ENCODE peak calls at places on chromosomes 16 and 17, in five cellular contexts. U is esophagus muscularis mucosa, B is cardiac muscle cell, K is adrenal gland, A is breast epithelium. Z is an unnamed sample. For H3K4me1, the result is how much of the 10 kb centered on the place peaks cover.

GRCh38 chr17:38542286-38542685 is 63.5 kb downstream of the SRCIN1 start:
- DNase-seq in B (no peak), U (no peak), A (no peak), K (no peak), Z (no peak)

GRCh38 chr16:28231763-28232162 is 20.0 kb upstream of the XPO6 start:
- DNase-seq in K (no peak), A (no peak), B (no peak), U (no peak), Z (no peak)

GRCh38 chr17:78129385-78130079 is 977 bp upstream of the TMC6 start:
- DNase-seq in A (no peak), B (no peak), U (no peak), K (no peak), Z (no peak)

GRCh38 chr17:27624555-27624954 is 6.4 kb upstream of the LGALS9 start:
- DNase-seq in U (no peak), K (no peak), A (no peak), B (no peak), Z (no peak)

GRCh38 chr16:85651822-85652430 is 36.8 kb downstream of the GINS2 start:
- DNase-seq in B (no peak), K (peak), U (no peak), A (no peak), Z (no peak)

GRCh38 chr17:9329251-9329921 is 246.2 kb downstream of the STX8 start:
- DNase-seq in U (no peak), K (no peak), A (no peak), B (no peak), Z (no peak)

GRCh38 chr17:40312131-40312731 is 3.3 kb downstream of the RARA start:
- DNase-seq in U (no peak), A (no peak), K (no peak), B (no peak), Z (no peak)

GRCh38 chr17:20063665-20064648 is 54.8 kb downstream of the SPECC1 start:
- DNase-seq in K (peak), A (peak), U (peak), B (no peak), Z (no peak)

GRCh38 chr17:2303278-2304188 is at the start of the genes SMG6 and SRR:
- DNase-seq in U (peak), A (peak), B (peak), K (peak), Z (peak)

GRCh38 chr17:21036361-21036881 is 6.4 kb downstream of the USP22 start:
- DNase-seq in B (no peak), U (no peak), K (no peak), A (no peak), Z (no peak)

GRCh38 chr17:60819447-60820130 is 141.9 kb downstream of the BCAS3 start:
- DNase-seq in K (no peak), B (no peak), U (no peak), A (no peak), Z (no peak)

GRCh38 chr17:29763273-29763672 is 140.6 kb upstream of the CORO6 start:
- DNase-seq in B (no peak), K (no peak), A (no peak), U (no peak), Z (no peak)

GRCh38 chr17:29758255-29758654 is 135.5 kb upstream of the CORO6 start:
- DNase-seq in A (no peak), U (no peak), K (no peak), B (no peak), Z (no peak)

GRCh38 chr17:29757788-29758187 is 135.1 kb upstream of the CORO6 start:
- DNase-seq in U (no peak), B (no peak), A (no peak), K (no peak), Z (no peak)

GRCh38 chr17:29760771-29761682 is 138.3 kb upstream of the CORO6 start:
- DNase-seq in U (peak), K (peak), A (peak), B (peak), Z (peak)

DNA sequence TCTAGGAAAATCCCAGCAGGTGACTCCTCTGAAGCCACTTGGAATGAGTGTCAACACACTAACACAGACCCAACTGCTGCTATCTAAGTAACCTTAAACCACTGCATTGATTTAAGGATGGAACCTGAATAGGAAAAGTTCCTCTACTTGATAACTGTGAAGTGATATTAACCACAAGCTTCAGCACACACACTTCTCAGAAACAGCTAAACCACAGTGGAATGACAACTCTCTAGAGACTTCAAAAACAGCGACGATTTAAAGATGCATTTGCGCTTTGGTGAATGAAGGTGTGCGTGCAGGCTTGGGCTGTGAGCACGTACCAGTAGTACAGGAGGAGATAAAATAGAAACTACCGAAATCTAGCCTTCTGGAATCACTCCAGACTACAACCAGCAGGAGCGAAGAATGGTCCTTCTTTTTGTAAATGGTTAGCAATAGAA is 137.6 kb upstream of the CORO6 start:
- DNase-seq in A (no peak), K (no peak), B (peak), U (no peak), Z (no peak)
- H3K27ac ChIP-seq in A (no peak), K (peak), B (peak), U (peak), Z (peak)

DNA sequence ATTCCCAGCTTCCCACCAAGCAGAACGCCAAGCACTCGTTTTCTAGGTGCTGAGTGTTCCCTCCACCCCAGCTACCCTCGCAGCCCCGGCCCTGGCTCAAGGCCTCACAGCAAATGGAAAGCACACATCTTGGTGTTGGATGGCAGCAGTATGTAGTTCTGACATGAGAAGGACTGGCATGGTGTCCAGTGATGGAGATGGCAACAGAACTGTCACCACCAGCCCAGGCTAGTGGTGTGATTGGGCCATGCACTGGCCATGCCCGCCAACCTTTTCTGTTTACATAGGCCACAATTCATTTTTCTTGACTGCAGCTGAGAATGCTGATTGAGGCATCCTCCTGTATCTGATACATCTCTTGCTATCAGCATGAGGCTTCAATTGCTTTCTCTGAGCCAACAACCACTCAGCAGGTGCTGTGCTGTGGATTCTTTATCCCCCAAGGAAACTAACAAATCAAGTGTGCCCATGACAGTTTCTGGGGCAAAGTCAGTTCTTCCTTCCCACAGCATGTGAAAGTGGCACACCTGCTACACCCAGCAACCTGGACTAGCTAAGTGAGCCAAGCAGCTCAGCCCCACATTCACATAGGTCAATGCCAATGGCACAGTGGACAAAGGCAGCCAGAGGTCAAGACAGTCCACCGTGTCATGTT is 3.8 kb downstream of the SLC12A4 start:
- DNase-seq in K (no peak), B (no peak), U (no peak), A (no peak), Z (no peak)
- H3K4me1 ChIP-seq in K (under half), B (under half), U (half or more), A (under half), Z (under half)

DNA sequence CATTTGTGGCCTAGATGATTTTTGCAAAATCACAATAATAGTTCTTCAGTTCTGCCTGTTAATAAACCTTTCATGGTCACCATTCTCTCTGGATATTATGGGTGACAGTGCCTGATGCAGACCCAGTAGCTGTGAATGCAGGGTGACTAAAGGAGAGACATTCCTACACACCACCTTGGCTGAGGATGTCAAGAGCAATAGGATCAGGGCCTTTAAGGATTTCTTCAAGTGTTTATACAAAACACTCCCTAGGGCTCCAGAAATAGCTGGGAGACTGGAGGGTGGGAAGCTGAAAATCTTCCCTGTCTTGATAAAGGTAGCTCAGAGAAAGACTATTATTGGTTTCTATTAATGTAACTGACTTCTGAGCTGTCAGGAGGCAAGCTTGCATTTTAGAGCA is 171.7 kb upstream of the DYNLRB2 start:
- DNase-seq in U (no peak), B (no peak), A (no peak), K (no peak), Z (no peak)
- TF ChIP-seq CTCF in U (no peak), B (no peak), A (no peak), K (no peak), Z (no peak)

GRCh38 chr16:29791845-29792797 is 1.6 kb downstream of the KIF22 start:
- DNase-seq in U (no peak), K (no peak), A (no peak), B (no peak), Z (no peak)
- H3K27ac ChIP-seq in U (no peak), K (no peak), A (no peak), B (no peak), Z (peak)

GRCh38 chr16:69260506-69260905 is 50.6 kb upstream of the VPS4A start:
- DNase-seq in K (no peak), A (no peak), U (no peak), B (no peak), Z (no peak)
- H3K4me1 ChIP-seq in K (under half), A (under half), U (under half), B (under half), Z (under half)

GRCh38 chr16:48365601-48366164 is 19.5 kb downstream of the SIAH1 start:
- DNase-seq in B (peak), U (peak), A (peak), K (peak), Z (peak)
- TF ChIP-seq CTCF in B (peak), U (peak), A (no peak), K (no peak), Z (no peak)

GRCh38 chr16:2341456-2342447 is 1.2 kb upstream of the ABCA3 start:
- DNase-seq in U (no peak), K (peak), B (no peak), A (no peak), Z (no peak)
- H3K27ac ChIP-seq in U (peak), K (no peak), B (no peak), A (peak), Z (no peak)

GRCh38 chr16:4379001-4379688 is 7.5 kb downstream of the VASN start:
- DNase-seq in A (no peak), B (no peak), K (no peak), U (no peak), Z (no peak)

GRCh38 chr16:4381072-4381934 is 9.7 kb downstream of the VASN start:
- DNase-seq in K (no peak), B (no peak), U (no peak), A (peak), Z (no peak)

GRCh38 chr16:4378202-4378666 is 6.6 kb downstream of the VASN start:
- DNase-seq in B (no peak), A (no peak), K (no peak), U (no peak), Z (no peak)

GRCh38 chr16:4381935-4382794 is 10.5 kb downstream of the VASN start:
- DNase-seq in U (no peak), K (no peak), A (no peak), B (no peak), Z (no peak)

DNA sequence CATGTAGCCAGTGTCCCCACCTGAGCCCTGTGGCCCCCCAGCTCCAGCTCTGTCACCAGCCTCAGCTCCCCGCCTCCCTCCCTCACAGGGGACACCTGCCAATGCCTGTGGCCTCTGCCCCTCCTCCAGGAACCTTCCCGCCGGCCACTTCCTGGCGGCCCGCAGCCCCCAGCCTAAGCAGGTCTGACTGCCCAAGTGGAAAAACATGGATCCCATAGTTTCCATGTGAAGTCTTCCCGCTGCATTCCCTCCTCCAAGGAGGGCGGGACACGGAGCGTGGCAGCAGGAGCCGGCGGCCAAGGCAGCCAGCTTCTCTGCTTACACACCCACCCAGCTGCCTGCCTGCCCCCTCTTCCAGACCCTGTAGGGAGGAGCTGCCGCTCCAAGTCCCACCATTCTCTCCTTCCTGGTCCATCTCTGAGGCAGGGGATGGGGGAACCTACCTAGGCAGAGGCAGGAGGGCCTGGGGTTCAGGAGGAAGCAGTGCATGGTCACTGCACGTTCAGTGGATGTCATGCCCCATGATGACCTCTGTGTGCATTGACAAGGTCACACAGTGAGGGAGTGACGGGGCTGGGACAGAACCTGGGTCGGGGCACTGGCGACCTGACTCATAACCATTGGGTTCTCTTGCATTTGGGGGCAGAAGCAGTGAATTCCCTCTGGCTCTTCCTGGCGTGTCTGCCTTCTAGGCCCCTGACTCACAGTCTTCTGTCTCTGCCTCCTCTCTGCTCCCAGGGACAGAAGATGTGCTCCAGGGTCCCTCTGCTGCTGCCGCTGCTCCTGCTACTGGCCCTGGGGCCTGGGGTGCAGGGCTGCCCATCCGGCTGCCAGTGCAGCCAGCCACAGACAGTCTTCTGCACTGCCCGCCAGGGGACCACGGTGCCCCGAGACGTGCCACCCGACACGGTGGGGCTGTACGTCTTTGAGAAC is 8.7 kb downstream of the VASN start:
- DNase-seq in B (no peak), A (no peak), K (no peak), U (no peak), Z (no peak)
- H3K4me1 ChIP-seq in B (under half), A (half or more), K (under half), U (under half), Z (under half)

DNA sequence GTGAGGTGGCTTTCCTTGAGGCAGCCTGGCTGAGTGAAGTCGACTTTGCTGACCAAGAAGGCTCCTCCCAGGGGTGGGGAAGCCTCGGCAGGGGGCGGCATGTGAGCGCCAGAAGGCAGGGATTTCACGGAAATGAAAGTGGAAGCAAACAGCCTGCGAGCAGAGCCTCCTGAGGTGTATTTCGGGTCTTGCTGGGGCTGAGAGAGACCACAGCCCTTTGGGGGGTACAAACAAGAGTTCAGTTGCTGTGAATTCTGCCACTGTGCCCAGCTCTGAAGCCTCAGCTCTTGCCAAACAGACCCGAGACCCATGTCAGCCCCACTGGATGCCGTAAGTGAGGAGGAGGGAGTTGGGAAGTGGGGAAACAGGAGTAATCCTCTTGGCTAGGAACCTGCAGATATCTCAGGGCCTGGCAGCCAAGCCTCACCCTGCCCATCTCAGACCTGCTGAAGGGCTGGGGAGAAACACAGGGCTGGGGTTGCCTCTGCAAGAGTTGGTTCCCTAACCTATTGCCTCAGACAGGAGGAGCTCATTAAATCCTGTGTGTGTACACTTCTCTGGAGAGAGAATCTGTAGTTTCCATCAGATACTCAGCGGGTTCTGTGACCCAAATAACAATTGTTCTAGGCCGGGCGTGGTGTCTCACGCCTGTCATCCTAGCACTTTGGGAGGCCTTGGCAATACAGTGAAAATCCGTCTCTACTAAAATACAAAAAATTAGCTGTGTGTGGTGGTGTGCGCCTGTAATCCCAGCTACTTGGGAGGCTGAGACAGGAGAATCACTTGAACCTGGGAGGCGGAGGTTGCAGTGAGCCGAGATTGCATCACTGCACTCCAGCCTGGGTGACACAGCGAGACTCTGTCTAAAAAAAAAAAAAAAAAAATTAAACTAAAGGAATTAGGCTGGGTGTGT is at the start of gene IFI35:
- DNase-seq in A (peak), K (peak), B (peak), U (peak), Z (peak)
- TF ChIP-seq CTCF in A (no peak), K (peak), B (peak), U (peak), Z (peak)

GRCh38 chr16:64952177-64952576 is 169.7 kb downstream of the CDH11 start:
- DNase-seq in U (no peak), K (no peak), A (no peak), B (no peak), Z (no peak)
- H3K27ac ChIP-seq in U (no peak), K (no peak), A (peak), B (no peak), Z (no peak)

Z was measured in esophagus squamous epithelium.